ENCODE peak calls at places on chromosomes 1 and 21, in six cellular contexts. O is fibroblast of lung, K is heart right ventricle, C is PC-9, M is HAP-1, T is hepatocyte. F is an unnamed sample. For H3K9me3, the result is how much of the 10 kb centered on the place peaks cover.

GRCh38 chr1:27528701-27529637 is 39.0 kb upstream of the WASF2 start:
- DNase-seq in C (no peak), K (peak), T (peak), M (no peak), O (peak), F (no peak)

GRCh38 chr1:61370177-61370907 is 288.0 kb downstream of the NFIA start:
- DNase-seq in O (no peak), T (no peak), K (no peak), M (no peak), C (no peak), F (no peak)

GRCh38 chr21:27454234-27454633 is 487.3 kb upstream of the ADAMTS5 start:
- DNase-seq in K (no peak), O (no peak), C (no peak), T (no peak), M (no peak), F (no peak)

GRCh38 chr1:98693385-98693784 is 31.9 kb downstream of the SNX7 start:
- DNase-seq in T (no peak), O (no peak), C (no peak), M (no peak), K (no peak), F (no peak)

GRCh38 chr1:160637821-160638539 is 8.9 kb downstream of the SLAMF1 start:
- DNase-seq in M (no peak), T (no peak), O (no peak), K (no peak), C (no peak), F (no peak)

GRCh38 chr1:48019714-48020315 is 22.6 kb upstream of the TRABD2B start:
- DNase-seq in T (no peak), M (no peak), C (no peak), O (peak), K (peak), F (no peak)

GRCh38 chr1:93907718-93908117 is 1.5 kb downstream of the GCLM start:
- DNase-seq in M (peak), C (no peak), T (peak), O (peak), K (peak), F (no peak)

GRCh38 chr1:81174811-81175476 is 625.8 kb upstream of the ADGRL2 start:
- DNase-seq in C (peak), T (peak), O (no peak), M (no peak), K (no peak), F (no peak)

GRCh38 chr1:241934181-241934815 is 23.3 kb upstream of the BECN2 start:
- DNase-seq in C (no peak), K (no peak), M (peak), T (peak), O (peak), F (no peak)

GRCh38 chr1:106226550-106226949 is 829.9 kb upstream of the PRMT6 start:
- DNase-seq in C (no peak), O (no peak), K (no peak), T (no peak), M (no peak), F (no peak)

GRCh38 chr1:39269791-39270342 is 65.4 kb downstream of the MACF1 start:
- DNase-seq in K (no peak), M (no peak), T (peak), O (peak), C (no peak), F (no peak)

GRCh38 chr1:17875882-17876280 is 120.7 kb downstream of the ACTL8 start:
- DNase-seq in K (peak), C (no peak), T (no peak), M (no peak), O (peak), F (no peak)

GRCh38 chr1:48242126-48242736 is 19.7 kb downstream of the SLC5A9 start:
- DNase-seq in M (no peak), C (no peak), O (no peak), T (no peak), K (no peak), F (no peak)

GRCh38 chr1:55284856-55285255 is 69.7 kb upstream of the USP24 start:
- DNase-seq in T (peak), K (peak), O (peak), C (peak), M (peak), F (no peak)

GRCh38 chr1:29974345-29974744 is 738.0 kb downstream of the PTPRU start:
- DNase-seq in T (no peak), C (peak), M (no peak), K (no peak), O (peak), F (no peak)

GRCh38 chr1:247407978-247408560 is 7.9 kb upstream of the NLRP3 start:
- DNase-seq in K (no peak), O (no peak), T (no peak), M (no peak), C (no peak), F (no peak)

GRCh38 chr1:229227298-229227919 is 43.5 kb upstream of the RAB4A start:
- DNase-seq in O (peak), C (peak), K (peak), T (peak), M (peak), F (peak)

GRCh38 chr1:26358411-26359384 is 4.8 kb upstream of the CRYBG2 start:
- DNase-seq in M (no peak), T (peak), O (no peak), K (no peak), C (peak), F (peak)

GRCh38 chr1:75522389-75522788 is 88.5 kb downstream of the SLC44A5 start:
- DNase-seq in O (no peak), M (no peak), K (peak), C (no peak), T (peak), F (no peak)

GRCh38 chr1:4587721-4588120 is 66.7 kb upstream of the AJAP1 start:
- DNase-seq in T (no peak), C (no peak), O (no peak), K (no peak), M (no peak), F (no peak)

GRCh38 chr1:20071416-20071815 is 1.4 kb downstream of the PLA2G5 start:
- DNase-seq in T (no peak), O (no peak), M (no peak), C (no peak), K (no peak), F (no peak)

GRCh38 chr1:202161151-202162048 is 998 bp upstream of the PTPN7 start:
- DNase-seq in O (no peak), T (no peak), K (no peak), M (no peak), C (no peak), F (no peak)

GRCh38 chr1:147492207-147492606 is 49.1 kb upstream of the BCL9 start:
- DNase-seq in C (no peak), M (no peak), K (no peak), O (no peak), T (no peak), F (no peak)

GRCh38 chr1:51740652-51741051 is 123.8 kb downstream of the OSBPL9 start:
- DNase-seq in C (no peak), O (no peak), T (no peak), K (no peak), M (no peak), F (no peak)

GRCh38 chr1:8122160-8122476 is 96.0 kb upstream of the ERRFI1 start:
- DNase-seq in O (peak), M (no peak), T (peak), C (no peak), K (no peak), F (no peak)

GRCh38 chr21:35838987-35839763 is 221.2 kb downstream of the SETD4 start:
- DNase-seq in O (no peak), C (no peak), M (no peak), K (no peak), T (no peak), F (no peak)

GRCh38 chr1:30976143-30976542 is 67.6 kb upstream of the SDC3 start:
- DNase-seq in K (no peak), O (peak), T (no peak), M (no peak), C (no peak), F (no peak)

GRCh38 chr1:152461544-152461943 is 47.5 kb upstream of the CRNN start:
- DNase-seq in C (peak), K (peak), T (no peak), O (peak), M (peak), F (peak)

DNA sequence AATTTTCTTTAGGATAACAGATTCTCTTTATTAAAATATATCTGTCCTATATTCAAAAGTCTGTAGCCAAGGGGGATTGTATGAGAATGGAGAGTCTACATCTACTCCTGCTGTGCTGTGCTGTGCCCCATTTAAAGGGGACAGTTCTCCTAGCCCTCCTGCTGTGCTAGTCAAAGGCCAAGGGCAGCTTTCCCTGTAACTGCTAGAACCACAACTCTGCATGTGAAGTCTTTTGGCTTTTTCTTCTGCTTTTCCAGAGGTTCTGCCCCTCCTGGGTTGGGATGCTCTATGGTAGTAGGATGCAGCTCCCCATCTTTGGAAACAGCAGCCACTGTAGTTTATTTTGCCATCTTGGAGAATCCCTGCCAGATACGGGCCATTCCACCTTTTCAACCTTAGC is 197.5 kb upstream of the JUN start:
- DNase-seq in C (no peak), T (no peak), K (no peak), M (no peak), O (no peak), F (no peak)
- H3K9me3 ChIP-seq in C (under half), T (under half), K (under half), M (under half), O (under half), F (under half)

GRCh38 chr1:85465099-85465790 is at the start of gene DDAH1:
- DNase-seq in K (peak), C (peak), M (peak), T (peak), O (peak), F (no peak)
- H3K9me3 ChIP-seq in K (under half), C (under half), M (under half), T (under half), O (under half), F (under half)

DNA sequence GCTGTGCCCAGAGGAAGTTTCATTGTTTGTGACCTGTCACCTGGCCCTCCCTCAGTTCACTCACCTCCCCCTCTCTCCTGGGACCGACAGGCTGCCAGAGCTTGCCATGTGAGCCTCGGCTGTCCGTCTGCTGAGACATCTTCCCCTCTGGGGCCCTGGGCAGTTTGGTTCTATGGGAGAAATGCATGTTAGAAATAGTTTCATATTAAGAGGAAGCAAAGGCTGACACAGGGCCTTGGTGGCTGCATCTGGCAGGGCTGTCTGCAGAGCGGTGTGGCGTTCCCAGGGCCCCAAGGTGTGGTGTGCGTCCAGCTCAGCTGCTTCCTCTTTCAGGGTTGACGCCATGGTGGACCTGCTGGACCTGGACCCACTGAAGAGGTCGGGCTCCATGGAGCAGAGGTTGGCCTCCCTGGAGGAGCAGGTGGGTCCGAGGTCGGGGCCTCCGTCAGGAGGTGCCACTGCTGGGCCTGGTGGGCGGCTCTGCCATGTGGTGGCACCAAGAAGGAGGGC is 31.9 kb upstream of the LRRC3 start:
- DNase-seq in T (no peak), M (peak), K (no peak), C (no peak), O (no peak), F (no peak)
- H3K9me3 ChIP-seq in T (under half), M (under half), K (under half), C (under half), O (under half), F (under half)

GRCh38 chr1:12809933-12810332 is 18.7 kb downstream of the PRAMEF1 start:
- DNase-seq in C (no peak), O (no peak), T (no peak), K (no peak), M (no peak), F (no peak)

GRCh38 chr1:12810691-12811408 is 19.7 kb downstream of the PRAMEF1 start:
- DNase-seq in T (no peak), C (no peak), K (no peak), M (no peak), O (no peak), F (no peak)

GRCh38 chr1:12811409-12811784 is 19.8 kb downstream of the PRAMEF11 start:
- DNase-seq in T (no peak), M (no peak), O (no peak), K (no peak), C (no peak), F (no peak)
- H3K9me3 ChIP-seq in T (under half), M (under half), O (under half), K (under half), C (under half), F (under half)

GRCh38 chr21:44579833-44580144 is 615 bp downstream of the KRTAP10-5 start:
- DNase-seq in M (no peak), C (no peak), O (no peak), K (no peak), T (no peak), F (no peak)
- H3K9me3 ChIP-seq in M (under half), C (under half), O (under half), K (under half), T (under half), F (under half)

GRCh38 chr1:90358448-90358847 is 358.7 kb downstream of the BARHL2 start:
- DNase-seq in M (no peak), K (no peak), O (no peak), T (no peak), C (no peak), F (no peak)

GRCh38 chr1:90356991-90357390 is 360.1 kb downstream of the BARHL2 start:
- DNase-seq in C (no peak), M (no peak), T (no peak), K (no peak), O (no peak), F (no peak)

GRCh38 chr1:90359994-90360393 is 357.1 kb downstream of the BARHL2 start:
- DNase-seq in O (no peak), T (no peak), M (no peak), K (no peak), C (no peak), F (no peak)

GRCh38 chr1:90357980-90358379 is 359.1 kb downstream of the BARHL2 start:
- DNase-seq in T (no peak), C (no peak), O (no peak), K (no peak), M (no peak), F (no peak)

GRCh38 chr1:90356101-90356500 is 361.0 kb downstream of the BARHL2 start:
- DNase-seq in O (no peak), M (no peak), T (no peak), K (no peak), C (no peak), F (no peak)
- H3K9me3 ChIP-seq in O (under half), M (under half), T (under half), K (under half), C (under half), F (under half)